ENCODE peak calls at places on chromosomes 16 and 17, in nine cellular contexts. H, W, I, K, D, R, S, P and A are unnamed samples.

GRCh38 chr16:48608452-48608851 is 1.5 kb downstream of the N4BP1 start:
- DNase-seq in P (peak; percentile 69), D (no peak), W (no peak), R (no peak), I (no peak), S (no peak), H (peak; percentile 41), K (no peak), A (peak; percentile 40)

GRCh38 chr17:82330322-82331239 is 3.0 kb downstream of the SECTM1 start:
- DNase-seq in D (peak; percentile 32), S (no peak), H (peak; percentile 74), I (peak; percentile 81), W (no peak), R (peak; percentile 39), K (no peak), P (no peak), A (no peak)

GRCh38 chr16:72236866-72237265 is 64.9 kb upstream of the PMFBP1 start:
- DNase-seq in W (no peak), P (no peak), H (no peak), D (no peak), K (no peak), S (no peak), I (no peak), R (no peak), A (no peak)

GRCh38 chr16:72848759-72849664 is 198.9 kb downstream of the ZFHX3 start:
- DNase-seq in P (no peak), W (no peak), R (peak; percentile 92), H (peak; percentile 88), S (no peak), K (peak; percentile 71), I (peak; percentile 96), D (peak; percentile 52), A (no peak)

GRCh38 chr17:61574542-61575351 is 16.3 kb downstream of the NACA2 start:
- DNase-seq in D (peak; percentile 30), K (no peak), H (peak; percentile 56), P (no peak), R (peak; percentile 11), W (peak; percentile 73), I (peak; percentile 41), S (peak; percentile 17), A (peak; percentile 5)

GRCh38 chr16:1908983-1909382 is 9.2 kb downstream of the HS3ST6 start:
- DNase-seq in P (no peak), I (no peak), S (no peak), D (no peak), R (no peak), K (no peak), H (no peak), W (no peak), A (no peak)

GRCh38 chr16:24737916-24738594 is 8.6 kb downstream of the TNRC6A start:
- DNase-seq in S (no peak), W (no peak), D (no peak), R (no peak), I (no peak), P (no peak), K (no peak), H (no peak), A (no peak)

GRCh38 chr16:54242199-54242598 is 44.4 kb downstream of the IRX3 start:
- DNase-seq in S (peak; percentile 20), D (no peak), K (no peak), I (no peak), P (no peak), H (no peak), R (no peak), W (peak; percentile 76), A (peak; percentile 2)

GRCh38 chr16:70691223-70692129 is 5.6 kb upstream of the MTSS2 start:
- DNase-seq in K (peak; percentile 98), H (peak; percentile 99), I (peak; percentile 88), P (no peak), D (no peak), S (no peak), R (peak; percentile 60), W (no peak), A (no peak)

GRCh38 chr17:67469208-67469980 is 92.3 kb downstream of the PITPNC1 start:
- DNase-seq in S (peak; percentile 25), W (no peak), D (no peak), P (no peak), K (no peak), H (peak; percentile 65), R (no peak), I (peak; percentile 71), A (peak; percentile 80)

GRCh38 chr16:70661918-70662641 is 15.7 kb downstream of the IL34 start:
- DNase-seq in R (no peak), D (no peak), K (no peak), P (no peak), I (peak; percentile 43), H (peak; percentile 38), W (no peak), S (no peak), A (no peak)

GRCh38 chr17:32933881-32934280 is 5.9 kb downstream of the TMEM98 start:
- DNase-seq in H (no peak), W (no peak), K (no peak), S (no peak), I (no peak), R (no peak), P (no peak), D (no peak), A (no peak)
- TF ChIP-seq CTCF in H (no peak), W (no peak), K (no peak), S (no peak), I (no peak), R (no peak), P (no peak), D (no peak), A (no peak)

DNA sequence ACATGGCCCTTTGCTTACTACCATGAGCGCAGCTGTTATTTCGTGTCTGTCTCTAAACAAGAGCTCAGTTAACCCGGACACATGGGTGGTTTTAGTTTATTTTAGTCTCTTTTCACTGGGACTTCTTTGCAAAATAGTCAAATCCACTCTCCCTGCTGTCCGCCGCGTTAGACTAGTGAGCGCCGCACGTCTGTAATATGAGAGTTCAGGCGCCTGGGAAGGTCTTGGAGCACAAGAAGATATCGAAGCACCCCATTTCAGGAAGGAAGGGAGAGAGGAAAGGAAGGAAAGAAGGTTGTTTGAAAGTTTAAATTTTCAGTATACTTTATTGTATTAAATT is 111.0 kb upstream of the CHMP6 start:
- DNase-seq in D (no peak), I (no peak), K (no peak), H (no peak), S (no peak), P (no peak), W (no peak), R (no peak), A (no peak)
- TF ChIP-seq CTCF in D (no peak), I (no peak), K (no peak), H (no peak), S (no peak), P (no peak), W (no peak), R (no peak), A (no peak)

GRCh38 chr17:50184057-50184456 is 17.4 kb downstream of the COL1A1 start:
- DNase-seq in I (no peak), D (no peak), P (no peak), H (peak; percentile 66), R (no peak), K (no peak), S (no peak), W (no peak), A (no peak)
- TF ChIP-seq CTCF in I (peak; percentile 26), D (peak; percentile 44), P (no peak), H (peak; percentile 45), R (no peak), K (peak; percentile 22), S (peak; percentile 21), W (no peak), A (no peak)

GRCh38 chr17:35170968-35171771 is 23.0 kb downstream of the SLC35G3 start:
- DNase-seq in I (no peak), K (no peak), R (no peak), H (peak; percentile 23), D (no peak), S (no peak), P (peak; percentile 54), W (no peak), A (peak; percentile 31)
- TF ChIP-seq CTCF in I (no peak), K (peak; percentile 32), R (peak; percentile 11), H (peak; percentile 20), D (no peak), S (no peak), P (peak; percentile 30), W (no peak), A (peak; percentile 69)

DNA sequence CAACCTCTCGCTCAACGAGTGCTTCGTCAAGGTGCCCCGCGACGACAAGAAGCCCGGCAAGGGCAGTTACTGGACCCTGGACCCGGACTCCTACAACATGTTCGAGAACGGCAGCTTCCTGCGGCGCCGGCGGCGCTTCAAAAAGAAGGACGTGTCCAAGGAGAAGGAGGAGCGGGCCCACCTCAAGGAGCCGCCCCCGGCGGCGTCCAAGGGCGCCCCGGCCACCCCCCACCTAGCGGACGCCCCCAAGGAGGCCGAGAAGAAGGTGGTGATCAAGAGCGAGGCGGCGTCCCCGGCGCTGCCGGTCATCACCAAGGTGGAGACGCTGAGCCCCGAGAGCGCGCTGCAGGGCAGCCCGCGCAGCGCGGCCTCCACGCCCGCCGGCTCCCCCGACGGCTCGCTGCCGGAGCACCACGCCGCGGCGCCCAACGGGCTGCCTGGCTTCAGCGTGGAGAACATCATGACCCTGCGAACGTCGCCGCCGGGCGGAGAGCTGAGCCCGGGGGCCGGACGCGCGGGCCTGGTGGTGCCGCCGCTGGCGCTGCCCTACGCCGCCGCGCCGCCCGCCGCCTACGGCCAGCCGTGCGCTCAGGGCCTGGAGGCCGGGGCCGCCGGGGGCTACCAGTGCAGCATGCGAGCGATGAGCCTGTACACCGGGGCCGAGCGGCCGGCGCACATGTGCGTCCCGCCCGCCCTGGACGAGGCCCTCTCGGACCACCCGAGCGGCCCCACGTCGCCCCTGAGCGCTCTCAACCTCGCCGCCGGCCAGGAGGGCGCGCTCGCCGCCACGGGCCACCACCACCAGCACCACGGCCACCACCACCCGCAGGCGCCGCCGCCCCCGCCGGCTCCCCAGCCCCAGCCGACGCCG is 1.3 kb downstream of the FOXC2 start:
- DNase-seq in S (peak; percentile 56), H (peak; percentile 51), D (no peak), R (no peak), W (no peak), I (peak; percentile 61), P (no peak), K (no peak), A (no peak)
- TF ChIP-seq CTCF in S (no peak), H (peak; percentile 4), D (no peak), R (no peak), W (no peak), I (no peak), P (no peak), K (peak; percentile 7), A (no peak)